ENCODE peak calls at places on chromosomes 5 and 9, in six cellular contexts. Q is MM.1S, N is heart left ventricle, P is progenitor cell of endocrine pancreas, D is GM12865, L is esophagus squamous epithelium. H is an unnamed sample.
A peak's percentile ranks its signal among the peaks of the same experiment; 100 is the strongest.

GRCh38 chr9:72960446-72960845 is 7.6 kb upstream of the ALDH1A1 start:
- DNase-seq in Q (no peak), N (no peak), P (no peak), D (no peak), L (no peak), H (no peak)

GRCh38 chr5:177005619-177006264 is 837 bp downstream of the UIMC1 start:
- DNase-seq in Q (peak; percentile 76), N (peak; percentile 83), P (peak; percentile 51), D (peak; percentile 79), L (no peak), H (peak; percentile 77)

GRCh38 chr5:111603446-111603827 is 91.1 kb upstream of the STARD4 start:
- DNase-seq in Q (no peak), N (no peak), P (no peak), D (no peak), L (no peak), H (no peak)

GRCh38 chr9:110918316-110919054 is 119.8 kb downstream of the LPAR1 start:
- DNase-seq in Q (no peak), N (no peak), P (no peak), D (peak; percentile 37), L (no peak), H (no peak)

GRCh38 chr5:66881475-66882161 is 285.4 kb downstream of the MAST4 start:
- DNase-seq in Q (no peak), N (no peak), P (no peak), D (no peak), L (no peak), H (no peak)

GRCh38 chr5:61328791-61329617 is 3.1 kb upstream of the ZSWIM6 start:
- DNase-seq in Q (no peak), N (no peak), P (no peak), D (no peak), L (no peak), H (no peak)

GRCh38 chr9:89498845-89499480 is 1.1 kb upstream of the SEMA4D start:
- DNase-seq in Q (peak; percentile 91), N (no peak), P (no peak), D (peak; percentile 85), L (no peak), H (no peak)

GRCh38 chr5:163134061-163134460 is 303.3 kb upstream of the CCNG1 start:
- DNase-seq in Q (no peak), N (no peak), P (no peak), D (no peak), L (no peak), H (no peak)

GRCh38 chr5:74304536-74304935 is 336.0 kb downstream of the ENC1 start:
- DNase-seq in Q (no peak), N (no peak), P (no peak), D (no peak), L (no peak), H (no peak)

GRCh38 chr9:105531530-105531929 is 26.4 kb upstream of the FKTN start:
- DNase-seq in Q (no peak), N (no peak), P (no peak), D (no peak), L (no peak), H (no peak)

GRCh38 chr5:97670447-97670846 is 487.4 kb upstream of the RIOK2 start:
- DNase-seq in Q (no peak), N (no peak), P (no peak), D (no peak), L (no peak), H (no peak)

GRCh38 chr5:8958602-8959001 is 587.3 kb downstream of the SEMA5A start:
- DNase-seq in Q (no peak), N (no peak), P (no peak), D (no peak), L (no peak), H (no peak)

GRCh38 chr5:102738037-102738436 is 17.1 kb upstream of the PAM start:
- DNase-seq in Q (no peak), N (no peak), P (no peak), D (no peak), L (no peak), H (no peak)

GRCh38 chr5:50445281-50445949 is 4.3 kb upstream of the EMB start:
- DNase-seq in Q (peak; percentile 83), N (no peak), P (no peak), D (peak; percentile 69), L (no peak), H (no peak)

GRCh38 chr5:56588636-56589485 is 226.5 kb upstream of the MAP3K1 start:
- DNase-seq in Q (peak; percentile 99), N (peak; percentile 74), P (no peak), D (peak; percentile 98), L (peak; percentile 30), H (no peak)

GRCh38 chr9:68505681-68506409 is 34.8 kb downstream of the TMEM252 start:
- DNase-seq in Q (no peak), N (no peak), P (no peak), D (peak; percentile 46), L (no peak), H (no peak)

GRCh38 chr5:77768978-77769377 is 7.2 kb downstream of the TBCA start:
- DNase-seq in Q (no peak), N (no peak), P (no peak), D (no peak), L (no peak), H (no peak)

GRCh38 chr5:132469380-132470372 is 20.9 kb downstream of the IRF1 start:
- DNase-seq in Q (no peak), N (peak; percentile 32), P (no peak), D (no peak), L (no peak), H (no peak)

GRCh38 chr9:38008168-38009034 is 60.6 kb downstream of the SHB start:
- DNase-seq in Q (no peak), N (peak; percentile 72), P (no peak), D (peak; percentile 59), L (no peak), H (no peak)

GRCh38 chr9:93302586-93303257 is 118.8 kb downstream of the WNK2 start:
- DNase-seq in Q (peak; percentile 85), N (no peak), P (peak; percentile 45), D (peak; percentile 75), L (no peak), H (peak; percentile 65)

GRCh38 chr9:88053888-88054501 is 79.7 kb upstream of the CDK20 start:
- DNase-seq in Q (no peak), N (no peak), P (no peak), D (no peak), L (no peak), H (no peak)

GRCh38 chr5:125401724-125402622 is 655.5 kb upstream of the ZNF608 start:
- DNase-seq in Q (no peak), N (no peak), P (no peak), D (no peak), L (no peak), H (no peak)

GRCh38 chr9:97848582-97849237 is 4.3 kb upstream of the FOXE1 start:
- DNase-seq in Q (no peak), N (no peak), P (no peak), D (no peak), L (no peak), H (no peak)

GRCh38 chr9:98218562-98219363 is 26.3 kb upstream of the CORO2A start:
- DNase-seq in Q (no peak), N (no peak), P (no peak), D (no peak), L (no peak), H (no peak)

GRCh38 chr5:178277866-178278265 is 45.3 kb upstream of the PHYKPL start:
- DNase-seq in Q (no peak), N (no peak), P (no peak), D (no peak), L (no peak), H (no peak)

GRCh38 chr5:78360674-78361225 is 333 bp downstream of the SCAMP1 start:
- DNase-seq in Q (peak; percentile 49), N (peak; percentile 64), P (peak; percentile 44), D (peak; percentile 66), L (peak; percentile 14), H (peak; percentile 73)

GRCh38 chr9:112325127-112325526 is 8.3 kb downstream of the PTBP3 start:
- DNase-seq in Q (no peak), N (no peak), P (no peak), D (no peak), L (no peak), H (no peak)

GRCh38 chr5:146051678-146052077 is 53.7 kb downstream of the PLAC8L1 start:
- DNase-seq in Q (no peak), N (no peak), P (no peak), D (no peak), L (no peak), H (no peak)

GRCh38 chr5:146055432-146055831 is 49.9 kb downstream of the PLAC8L1 start:
- DNase-seq in Q (no peak), N (no peak), P (no peak), D (no peak), L (no peak), H (no peak)

GRCh38 chr5:146050061-146050460 is 55.3 kb downstream of the PLAC8L1 start:
- DNase-seq in Q (no peak), N (no peak), P (no peak), D (no peak), L (no peak), H (no peak)

GRCh38 chr5:146049704-146050026 is 55.7 kb downstream of the PLAC8L1 start:
- DNase-seq in Q (no peak), N (no peak), P (no peak), D (no peak), L (no peak), H (no peak)

GRCh38 chr5:146052780-146053179 is 52.6 kb downstream of the PLAC8L1 start:
- DNase-seq in Q (no peak), N (no peak), P (no peak), D (no peak), L (no peak), H (no peak)
- TF ChIP-seq CTCF in Q (peak; percentile 44), N (no peak), P (peak; percentile 41), D (peak; percentile 20), L (peak; percentile 4), H (peak; percentile 59)

DNA sequence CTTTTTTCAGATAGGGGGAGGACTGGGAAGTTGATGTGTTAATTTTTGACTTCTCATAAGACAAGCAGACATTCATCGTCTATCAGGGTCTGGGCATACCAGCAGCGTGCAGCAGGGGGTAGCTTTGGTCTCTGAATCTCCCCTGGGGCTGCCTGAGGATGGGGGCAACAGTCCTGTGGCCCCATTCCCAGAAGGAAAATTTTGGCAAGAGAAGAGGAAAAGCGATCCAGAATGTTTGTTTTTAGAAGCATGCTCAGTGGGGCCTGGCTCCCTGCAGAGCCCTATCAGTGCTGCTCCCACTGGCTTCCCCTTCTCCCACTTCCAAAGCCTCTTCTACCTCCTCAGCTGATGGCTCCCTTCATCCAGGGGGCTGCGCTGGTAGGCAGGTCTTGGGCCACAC is 194.8 kb upstream of the IL12B start:
- DNase-seq in Q (no peak), N (no peak), P (no peak), D (no peak), L (no peak), H (no peak)
- TF ChIP-seq CTCF in Q (no peak), N (no peak), P (no peak), D (no peak), L (no peak), H (no peak)

DNA sequence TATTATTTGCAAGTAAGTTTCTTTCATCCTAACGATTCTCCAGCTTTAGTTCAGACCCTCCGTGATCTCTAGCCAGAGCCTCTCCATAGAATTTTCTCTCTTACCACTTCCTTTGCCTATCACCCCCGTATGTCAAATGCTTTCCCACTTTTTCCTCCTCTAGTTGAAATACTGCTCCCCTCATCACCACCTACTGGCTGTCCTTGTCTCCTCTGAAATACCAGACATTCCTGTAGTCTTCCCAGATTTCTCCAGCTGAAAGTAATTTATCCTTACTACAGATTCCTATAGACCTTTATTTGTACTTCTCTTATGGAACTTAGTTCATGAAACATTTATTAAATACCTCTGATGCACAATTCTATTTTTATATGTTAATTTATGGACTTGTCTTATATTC is 36.0 kb upstream of the GLIPR2 start:
- DNase-seq in Q (no peak), N (no peak), P (no peak), D (no peak), L (no peak), H (no peak)
- TF ChIP-seq CTCF in Q (no peak), N (no peak), P (no peak), D (no peak), L (no peak), H (no peak)

GRCh38 chr5:7690557-7690956 is 160.4 kb downstream of the CFAP90 start:
- DNase-seq in Q (no peak), N (no peak), P (no peak), D (no peak), L (no peak), H (no peak)
- TF ChIP-seq CTCF in Q (no peak), N (no peak), P (no peak), D (no peak), L (no peak), H (no peak)

H was measured in type B pancreatic cell.